ENCODE peak calls at places on chromosomes 16 and 17, in nine cellular contexts. One of them, this sample, is unnamed.
A peak's percentile ranks its signal among the peaks of the same experiment; 100 is the strongest.

GRCh38 chr16:19898924-19899604 is 14.4 kb upstream of the GPRC5B start:
- DNase-seq in body of pancreas: peak; percentile 57
- DNase-seq in fibroblast of lung: peak; percentile 22
- DNase-seq in dorsolateral prefrontal cortex: no peak
- DNase-seq in AG04450: no peak
- DNase-seq in left lung: no peak
- DNase-seq in upper lobe of right lung: no peak
- DNase-seq in lower leg skin: peak; percentile 56
- DNase-seq in psoas muscle: no peak
- DNase-seq in this sample: no peak

GRCh38 chr17:49519781-49520180 is 24.7 kb downstream of the NGFR start:
- DNase-seq in upper lobe of right lung: no peak
- DNase-seq in AG04450: no peak
- DNase-seq in fibroblast of lung: no peak
- DNase-seq in dorsolateral prefrontal cortex: no peak
- DNase-seq in lower leg skin: no peak
- DNase-seq in body of pancreas: no peak
- DNase-seq in psoas muscle: no peak
- DNase-seq in left lung: no peak
- DNase-seq in this sample: no peak

GRCh38 chr16:72991211-72991610 is 56.7 kb downstream of the ZFHX3 start:
- DNase-seq in left lung: no peak
- DNase-seq in upper lobe of right lung: no peak
- DNase-seq in fibroblast of lung: peak; percentile 43
- DNase-seq in body of pancreas: no peak
- DNase-seq in lower leg skin: no peak
- DNase-seq in AG04450: no peak
- DNase-seq in psoas muscle: no peak
- DNase-seq in dorsolateral prefrontal cortex: no peak
- DNase-seq in this sample: no peak

GRCh38 chr17:1156864-1157263 is 22.9 kb downstream of the ABR start:
- DNase-seq in upper lobe of right lung: no peak
- DNase-seq in lower leg skin: no peak
- DNase-seq in psoas muscle: no peak
- DNase-seq in AG04450: no peak
- DNase-seq in body of pancreas: no peak
- DNase-seq in fibroblast of lung: peak; percentile 96
- DNase-seq in dorsolateral prefrontal cortex: no peak
- DNase-seq in left lung: no peak
- DNase-seq in this sample: no peak

GRCh38 chr17:51767287-51767686 is 391.2 kb downstream of the CA10 start:
- DNase-seq in psoas muscle: no peak
- DNase-seq in lower leg skin: no peak
- DNase-seq in left lung: no peak
- DNase-seq in AG04450: no peak
- DNase-seq in dorsolateral prefrontal cortex: no peak
- DNase-seq in body of pancreas: no peak
- DNase-seq in fibroblast of lung: no peak
- DNase-seq in upper lobe of right lung: no peak
- DNase-seq in this sample: no peak

GRCh38 chr17:57995076-57995956 is 7.3 kb upstream of the VEZF1 start:
- DNase-seq in AG04450: peak; percentile 59
- DNase-seq in psoas muscle: peak; percentile 87
- DNase-seq in dorsolateral prefrontal cortex: peak; percentile 61
- DNase-seq in upper lobe of right lung: no peak
- DNase-seq in fibroblast of lung: peak; percentile 69
- DNase-seq in body of pancreas: peak; percentile 77
- DNase-seq in lower leg skin: peak; percentile 62
- DNase-seq in left lung: peak; percentile 56
- DNase-seq in this sample: no peak

GRCh38 chr17:8192070-8192815 is 2.3 kb upstream of the BORCS6 start:
- DNase-seq in left lung: peak; percentile 82
- DNase-seq in fibroblast of lung: peak; percentile 87
- DNase-seq in upper lobe of right lung: peak; percentile 69
- DNase-seq in psoas muscle: peak; percentile 85
- DNase-seq in body of pancreas: peak; percentile 85
- DNase-seq in lower leg skin: peak; percentile 96
- DNase-seq in AG04450: peak; percentile 47
- DNase-seq in dorsolateral prefrontal cortex: peak; percentile 88
- DNase-seq in this sample: no peak

GRCh38 chr17:44981221-44981968 is 13.3 kb upstream of the C1QL1 start:
- DNase-seq in AG04450: peak; percentile 75
- DNase-seq in left lung: no peak
- DNase-seq in upper lobe of right lung: no peak
- DNase-seq in fibroblast of lung: peak; percentile 57
- DNase-seq in dorsolateral prefrontal cortex: no peak
- DNase-seq in body of pancreas: no peak
- DNase-seq in lower leg skin: no peak
- DNase-seq in psoas muscle: no peak
- DNase-seq in this sample: peak; percentile 39

GRCh38 chr16:69073181-69073669 is 32.2 kb upstream of the HAS3 start:
- DNase-seq in psoas muscle: no peak
- DNase-seq in left lung: no peak
- DNase-seq in fibroblast of lung: peak; percentile 93
- DNase-seq in body of pancreas: no peak
- DNase-seq in lower leg skin: no peak
- DNase-seq in AG04450: no peak
- DNase-seq in dorsolateral prefrontal cortex: no peak
- DNase-seq in upper lobe of right lung: no peak
- DNase-seq in this sample: peak; percentile 85

GRCh38 chr17:28572294-28573099 is 1.2 kb upstream of the PIGS start:
- DNase-seq in left lung: no peak
- DNase-seq in psoas muscle: no peak
- DNase-seq in body of pancreas: no peak
- DNase-seq in AG04450: no peak
- DNase-seq in upper lobe of right lung: no peak
- DNase-seq in lower leg skin: no peak
- DNase-seq in fibroblast of lung: no peak
- DNase-seq in dorsolateral prefrontal cortex: no peak
- DNase-seq in this sample: no peak

GRCh38 chr17:28573966-28574480 is 2.7 kb downstream of the ALDOC start:
- DNase-seq in body of pancreas: no peak
- DNase-seq in dorsolateral prefrontal cortex: no peak
- DNase-seq in AG04450: no peak
- DNase-seq in upper lobe of right lung: no peak
- DNase-seq in fibroblast of lung: no peak
- DNase-seq in left lung: no peak
- DNase-seq in lower leg skin: no peak
- DNase-seq in psoas muscle: no peak
- DNase-seq in this sample: no peak

GRCh38 chr17:28573521-28573920 is 2.2 kb upstream of the PIGS start:
- DNase-seq in dorsolateral prefrontal cortex: no peak
- DNase-seq in body of pancreas: no peak
- DNase-seq in upper lobe of right lung: no peak
- DNase-seq in lower leg skin: no peak
- DNase-seq in psoas muscle: no peak
- DNase-seq in left lung: no peak
- DNase-seq in AG04450: no peak
- DNase-seq in fibroblast of lung: no peak
- DNase-seq in this sample: no peak

GRCh38 chr17:28575126-28575795 is 1.4 kb downstream of the ALDOC start:
- DNase-seq in psoas muscle: no peak
- DNase-seq in dorsolateral prefrontal cortex: peak; percentile 62
- DNase-seq in left lung: no peak
- DNase-seq in AG04450: no peak
- DNase-seq in lower leg skin: no peak
- DNase-seq in fibroblast of lung: no peak
- DNase-seq in upper lobe of right lung: no peak
- DNase-seq in body of pancreas: no peak
- DNase-seq in this sample: no peak

DNA sequence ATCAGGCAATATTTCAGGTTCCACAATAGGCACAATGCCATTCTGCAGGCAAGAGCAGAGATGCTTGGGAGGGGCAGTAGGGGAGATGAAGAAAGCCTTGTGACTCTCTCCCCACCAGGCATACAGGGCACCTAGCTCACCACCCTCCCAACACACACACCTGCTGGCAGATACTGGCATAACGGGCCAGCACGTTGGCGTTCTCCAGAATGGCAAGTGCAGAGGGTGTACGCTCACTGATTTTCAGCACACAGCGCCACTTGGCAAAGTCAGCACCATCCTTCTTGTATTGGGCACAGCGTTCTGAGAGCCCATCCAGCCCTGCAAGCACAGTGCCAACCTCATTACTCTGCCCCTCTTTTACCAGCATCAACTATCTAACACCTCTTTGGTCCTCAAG is 2.2 kb downstream of the ALDOC start:
- DNase-seq in fibroblast of lung: no peak
- DNase-seq in dorsolateral prefrontal cortex: no peak
- DNase-seq in lower leg skin: no peak
- DNase-seq in psoas muscle: no peak
- DNase-seq in upper lobe of right lung: no peak
- DNase-seq in AG04450: no peak
- DNase-seq in left lung: no peak
- DNase-seq in body of pancreas: no peak
- DNase-seq in this sample: no peak
- TF ChIP-seq CTCF in fibroblast of lung: no peak
- TF ChIP-seq CTCF in dorsolateral prefrontal cortex: no peak
- TF ChIP-seq CTCF in lower leg skin: no peak
- TF ChIP-seq CTCF in psoas muscle: no peak
- TF ChIP-seq CTCF in upper lobe of right lung: no peak
- TF ChIP-seq CTCF in AG04450: no peak
- TF ChIP-seq CTCF in left lung: no peak
- TF ChIP-seq CTCF in body of pancreas: no peak
- TF ChIP-seq CTCF in this sample: peak; percentile 25

DNA sequence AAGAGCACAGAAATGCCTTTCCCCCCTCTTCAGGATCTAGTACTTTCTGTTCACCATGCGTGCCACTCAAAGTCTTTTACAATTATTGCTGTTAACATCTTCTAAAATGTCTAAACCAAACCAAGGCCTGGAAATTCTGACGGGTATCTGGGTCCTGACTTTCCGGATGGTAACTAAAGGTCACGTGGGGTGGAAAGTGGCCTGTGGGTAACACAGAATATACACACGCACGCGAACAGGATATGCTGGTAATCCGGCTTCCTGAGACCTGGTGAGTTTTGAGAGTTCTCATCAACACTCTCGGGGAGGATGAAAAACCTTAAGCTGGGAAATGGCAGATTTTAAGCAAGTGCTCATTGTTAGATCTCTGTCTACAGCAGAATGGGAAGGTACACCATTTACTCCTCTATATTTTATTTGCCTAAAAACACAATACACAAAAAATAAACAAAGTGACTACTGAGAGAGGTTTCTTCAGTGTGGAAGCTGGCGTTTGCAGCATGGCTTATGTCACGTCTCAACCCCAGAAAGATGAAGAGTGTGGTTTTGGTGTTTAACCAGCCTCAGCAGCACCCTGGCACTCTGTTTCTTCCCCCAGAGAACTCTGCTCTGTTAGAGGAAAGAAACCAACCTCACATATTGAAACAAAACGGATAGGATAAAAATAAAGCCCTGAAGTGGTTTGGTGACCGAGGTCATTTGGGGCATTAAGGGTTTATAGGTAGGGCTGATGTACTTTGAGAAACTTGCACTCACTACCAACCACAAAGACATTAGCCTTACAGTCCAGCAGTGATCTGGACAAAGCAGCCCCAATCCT is 37.3 kb downstream of the SMG6 start:
- DNase-seq in psoas muscle: no peak
- DNase-seq in upper lobe of right lung: no peak
- DNase-seq in body of pancreas: peak; percentile 18
- DNase-seq in dorsolateral prefrontal cortex: no peak
- DNase-seq in fibroblast of lung: no peak
- DNase-seq in left lung: peak; percentile 39
- DNase-seq in AG04450: no peak
- DNase-seq in lower leg skin: peak; percentile 35
- DNase-seq in this sample: no peak
- H3K4me3 ChIP-seq in psoas muscle: no peak overlapping the region
- H3K4me3 ChIP-seq in upper lobe of right lung: no peak overlapping the region
- H3K4me3 ChIP-seq in body of pancreas: no peak overlapping the region
- H3K4me3 ChIP-seq in dorsolateral prefrontal cortex: no peak overlapping the region
- H3K4me3 ChIP-seq in fibroblast of lung: no peak overlapping the region
- H3K4me3 ChIP-seq in left lung: no peak overlapping the region
- H3K4me3 ChIP-seq in AG04450: no peak overlapping the region
- H3K4me3 ChIP-seq in lower leg skin: no peak overlapping the region
- H3K4me3 ChIP-seq in this sample: no peak overlapping the region

DNA sequence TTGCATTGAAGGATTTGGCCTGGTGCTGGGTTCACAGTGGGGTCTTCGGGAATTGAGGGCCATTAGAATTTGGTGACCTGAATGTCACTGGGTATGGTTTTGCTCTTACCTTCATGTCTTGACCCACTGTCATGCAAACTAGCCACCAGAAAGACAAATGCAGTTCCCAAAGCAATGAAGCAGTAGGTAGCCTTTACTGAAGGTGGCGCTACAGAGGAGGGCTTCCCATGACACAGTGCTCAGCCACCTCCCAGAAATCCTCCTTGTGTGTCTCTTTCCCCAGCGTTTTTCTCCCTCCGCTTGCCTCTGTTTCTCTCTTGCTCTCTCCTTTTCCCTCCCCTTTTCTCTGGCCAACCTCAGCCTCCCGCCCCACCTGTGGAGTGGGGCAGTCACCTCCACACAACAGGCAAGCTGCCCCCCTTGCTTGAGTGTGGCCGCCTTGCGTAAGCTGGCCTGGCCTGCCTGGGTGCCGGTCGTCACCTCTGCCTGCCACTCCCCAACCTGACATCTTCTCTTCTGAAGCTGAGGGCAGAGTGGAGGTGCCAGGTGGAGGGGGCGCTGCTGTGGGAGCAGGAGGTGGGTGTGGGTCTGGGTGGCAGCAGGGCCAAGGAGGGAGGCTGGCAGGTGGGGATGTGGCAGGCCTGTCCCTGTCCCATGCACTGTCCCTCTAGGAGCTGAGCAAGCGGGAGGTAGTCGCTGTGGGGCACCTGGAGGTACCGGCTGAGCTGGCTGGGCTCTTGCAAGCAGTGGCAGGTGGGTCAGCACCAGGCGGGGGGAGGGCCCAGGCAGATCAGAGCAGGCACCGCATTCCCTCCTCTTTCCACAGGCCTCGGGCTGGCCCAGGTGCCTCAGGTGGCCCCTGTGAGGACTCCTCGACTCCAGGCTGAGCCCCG is 34.7 kb downstream of the MYO15A start:
- DNase-seq in body of pancreas: no peak
- DNase-seq in lower leg skin: no peak
- DNase-seq in AG04450: no peak
- DNase-seq in left lung: no peak
- DNase-seq in dorsolateral prefrontal cortex: no peak
- DNase-seq in psoas muscle: no peak
- DNase-seq in fibroblast of lung: no peak
- DNase-seq in upper lobe of right lung: peak; percentile 77
- DNase-seq in this sample: no peak
- TF ChIP-seq CTCF in body of pancreas: no peak
- TF ChIP-seq CTCF in lower leg skin: no peak
- TF ChIP-seq CTCF in AG04450: peak; percentile 31
- TF ChIP-seq CTCF in left lung: no peak
- TF ChIP-seq CTCF in dorsolateral prefrontal cortex: no peak
- TF ChIP-seq CTCF in psoas muscle: no peak
- TF ChIP-seq CTCF in fibroblast of lung: no peak
- TF ChIP-seq CTCF in upper lobe of right lung: peak; percentile 38
- TF ChIP-seq CTCF in this sample: peak; percentile 44

DNA sequence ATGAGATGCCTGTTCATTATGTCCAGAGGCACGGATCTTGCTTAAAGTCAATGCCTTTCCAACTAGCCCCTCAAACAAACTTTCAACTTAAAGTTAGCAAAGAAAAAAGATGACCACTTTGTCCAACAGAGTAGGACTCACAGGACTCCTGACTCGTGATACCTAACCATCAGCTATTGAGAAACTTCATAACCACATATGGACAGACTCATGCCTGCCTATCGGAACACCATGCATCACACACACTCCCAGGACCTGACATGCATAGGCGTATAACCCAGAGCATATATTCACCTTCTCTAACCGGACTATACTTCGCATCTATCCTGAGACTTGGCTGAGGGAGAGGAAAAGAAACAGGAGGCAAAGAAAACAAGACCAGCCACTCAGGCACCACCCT is 2.3 kb downstream of the PIP4K2B start:
- DNase-seq in dorsolateral prefrontal cortex: no peak
- DNase-seq in left lung: no peak
- DNase-seq in upper lobe of right lung: no peak
- DNase-seq in psoas muscle: no peak
- DNase-seq in AG04450: no peak
- DNase-seq in fibroblast of lung: peak; percentile 23
- DNase-seq in lower leg skin: no peak
- DNase-seq in body of pancreas: no peak
- DNase-seq in this sample: no peak
- H3K4me3 ChIP-seq in dorsolateral prefrontal cortex: peak overlapping the region; percentile 86
- H3K4me3 ChIP-seq in left lung: peak overlapping the region; percentile 90
- H3K4me3 ChIP-seq in upper lobe of right lung: peak overlapping the region; percentile 62
- H3K4me3 ChIP-seq in psoas muscle: peak overlapping the region; percentile 96
- H3K4me3 ChIP-seq in AG04450: peak overlapping the region; percentile 92
- H3K4me3 ChIP-seq in fibroblast of lung: peak overlapping the region; percentile 85
- H3K4me3 ChIP-seq in lower leg skin: no peak overlapping the region
- H3K4me3 ChIP-seq in body of pancreas: no peak overlapping the region
- H3K4me3 ChIP-seq in this sample: peak overlapping the region; percentile 83